ENCODE peak calls at places on chromosomes 3 and 15, in five cellular contexts. T is left ventricle myocardium inferior, S is H1, K is stomach, Y is heart left ventricle. R is an unnamed sample. For H3K4me1 and H3K36me3, the result is how much of the 10 kb centered on the place peaks cover.

GRCh38 chr3:52435246-52436101 is 9.4 kb downstream of the SEMA3G start:
- DNase-seq in K (no peak), S (no peak), Y (peak), T (no peak), R (peak)

GRCh38 chr15:48520376-48521155 is 124.9 kb downstream of the FBN1 start:
- DNase-seq in S (peak), K (no peak), T (no peak), Y (no peak), R (no peak)

GRCh38 chr15:75640483-75641175 is 605 bp upstream of the IMP3 start:
- DNase-seq in K (no peak), T (peak), Y (peak), S (no peak), R (no peak)

GRCh38 chr3:53842436-53843194 is 3.6 kb downstream of the CHDH start:
- DNase-seq in K (peak), S (peak), Y (peak), T (no peak), R (no peak)

GRCh38 chr15:73362900-73363299 is 5.9 kb downstream of the HCN4 start:
- DNase-seq in K (no peak), S (no peak), T (no peak), Y (no peak), R (no peak)

GRCh38 chr3:139117136-139117675 is 72.5 kb upstream of the PRR23C start:
- DNase-seq in T (no peak), K (no peak), S (peak), Y (no peak), R (no peak)

GRCh38 chr3:181210275-181210674 is 220.7 kb upstream of the DNAJC19 start:
- DNase-seq in K (no peak), Y (no peak), T (no peak), S (no peak), R (no peak)

GRCh38 chr15:39777497-39777896 is 5.1 kb downstream of the FSIP1 start:
- DNase-seq in Y (no peak), K (no peak), S (no peak), T (no peak), R (no peak)

GRCh38 chr3:197398301-197398878 is 100.0 kb upstream of the DLG1 start:
- DNase-seq in T (no peak), S (no peak), Y (no peak), K (no peak), R (peak)

GRCh38 chr3:188404701-188405100 is 250.7 kb downstream of the LPP start:
- DNase-seq in K (no peak), T (no peak), S (no peak), Y (no peak), R (no peak)

GRCh38 chr3:168914662-168915061 is 748.9 kb downstream of the MECOM start:
- DNase-seq in Y (no peak), K (no peak), T (no peak), S (no peak), R (no peak)

GRCh38 chr3:75737831-75738493 is 47.4 kb downstream of the ZNF717 start:
- DNase-seq in Y (no peak), T (no peak), S (no peak), K (no peak), R (no peak)

GRCh38 chr15:72197045-72197459 is 535 bp downstream of the GRAMD2A start:
- DNase-seq in T (no peak), S (peak), Y (no peak), K (no peak), R (no peak)

GRCh38 chr3:109977903-109978302 is 640.6 kb upstream of the DPPA4 start:
- DNase-seq in Y (no peak), T (no peak), S (no peak), K (no peak), R (no peak)

GRCh38 chr15:69140306-69140705 is 20.1 kb upstream of the GLCE start:
- DNase-seq in Y (no peak), K (no peak), T (no peak), S (no peak), R (no peak)

GRCh38 chr15:71082803-71083202 is 32.5 kb upstream of the THSD4 start:
- DNase-seq in K (no peak), Y (peak), T (peak), S (no peak), R (peak)

GRCh38 chr3:79910337-79910736 is 142.5 kb upstream of the ROBO1 start:
- DNase-seq in Y (no peak), K (no peak), S (no peak), T (no peak), R (no peak)

GRCh38 chr3:13141991-13142412 is 68.8 kb upstream of the IQSEC1 start:
- DNase-seq in Y (peak), T (no peak), S (peak), K (no peak), R (peak)

GRCh38 chr3:177085784-177086183 is 111.5 kb downstream of the TBL1XR1 start:
- DNase-seq in T (no peak), S (no peak), Y (no peak), K (no peak), R (no peak)

GRCh38 chr3:11661052-11661656 is 17.4 kb upstream of the VGLL4 start:
- DNase-seq in K (no peak), Y (no peak), T (no peak), S (no peak), R (no peak)

GRCh38 chr15:64751464-64751863 is 23.9 kb downstream of the RBPMS2 start:
- DNase-seq in K (no peak), S (no peak), Y (no peak), T (no peak), R (no peak)
- H3K4me1 ChIP-seq in K (under half), S (under half), Y (under half), T (half or more), R (under half)

GRCh38 chr15:81168680-81169079 is 28.0 kb upstream of the IL16 start:
- DNase-seq in K (no peak), S (no peak), Y (no peak), T (no peak), R (no peak)

GRCh38 chr15:81166949-81167816 is 29.5 kb upstream of the IL16 start:
- DNase-seq in K (no peak), T (no peak), Y (no peak), S (no peak), R (no peak)

GRCh38 chr15:81171286-81171685 is 25.4 kb upstream of the IL16 start:
- DNase-seq in T (no peak), S (no peak), Y (no peak), K (no peak), R (no peak)

GRCh38 chr15:81174125-81174524 is 22.6 kb upstream of the IL16 start:
- DNase-seq in T (peak), S (no peak), Y (peak), K (no peak), R (no peak)

DNA sequence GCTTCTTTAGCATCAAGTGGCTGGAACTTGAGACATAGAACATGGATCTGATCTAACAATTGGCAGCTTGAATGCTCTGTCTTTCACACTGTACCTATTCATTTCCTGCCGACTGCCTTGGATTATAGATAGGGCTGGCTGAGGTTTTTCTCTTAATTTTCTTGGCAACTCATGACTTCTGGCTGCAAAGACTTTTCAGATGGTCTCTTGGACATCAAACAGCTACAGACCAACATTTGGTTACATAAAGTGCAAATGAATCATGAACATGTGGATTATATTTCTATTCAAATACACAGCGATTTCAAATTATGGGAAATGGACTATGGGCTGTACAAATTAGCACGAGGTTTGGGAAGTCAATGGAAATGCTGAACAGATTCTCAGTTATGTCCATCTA is 26.2 kb upstream of the IL16 start:
- DNase-seq in T (no peak), S (no peak), K (no peak), Y (no peak), R (no peak)
- H3K36me3 ChIP-seq in T (under half), S (under half), K (under half), Y (under half), R (under half)

DNA sequence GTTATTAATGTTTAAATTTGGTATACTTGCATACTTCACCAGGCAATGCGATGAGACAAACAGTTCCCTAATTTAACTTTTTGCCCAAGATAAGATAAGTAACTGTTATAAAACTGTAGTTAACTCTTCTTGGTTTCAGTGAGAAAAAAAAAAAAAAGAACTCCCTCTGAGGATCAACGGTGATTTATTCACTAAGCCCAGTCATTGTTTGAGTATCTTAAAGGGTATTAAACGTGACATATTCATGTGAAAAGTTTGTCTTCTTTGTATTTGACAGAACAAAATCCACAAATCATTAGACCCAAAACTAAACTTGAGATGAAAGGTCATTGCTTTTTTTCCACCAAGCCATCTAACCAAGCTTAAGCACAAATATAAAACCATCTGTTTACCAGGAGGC is 92.4 kb upstream of the RAP2B start:
- DNase-seq in T (no peak), K (no peak), Y (no peak), S (no peak), R (no peak)
- H3K27ac ChIP-seq in T (no peak), K (no peak), Y (no peak), S (no peak), R (no peak)

GRCh38 chr3:172106037-172106559 is 66.7 kb downstream of the FNDC3B start:
- DNase-seq in S (no peak), T (no peak), Y (no peak), K (no peak), R (no peak)

GRCh38 chr3:172110127-172110779 is 70.9 kb downstream of the FNDC3B start:
- DNase-seq in S (no peak), T (no peak), K (no peak), Y (no peak), R (no peak)

GRCh38 chr3:172104471-172105072 is 65.2 kb downstream of the FNDC3B start:
- DNase-seq in Y (no peak), T (no peak), S (no peak), K (no peak), R (no peak)

GRCh38 chr3:172106989-172107388 is 67.6 kb downstream of the FNDC3B start:
- DNase-seq in S (no peak), T (no peak), Y (peak), K (peak), R (peak)

DNA sequence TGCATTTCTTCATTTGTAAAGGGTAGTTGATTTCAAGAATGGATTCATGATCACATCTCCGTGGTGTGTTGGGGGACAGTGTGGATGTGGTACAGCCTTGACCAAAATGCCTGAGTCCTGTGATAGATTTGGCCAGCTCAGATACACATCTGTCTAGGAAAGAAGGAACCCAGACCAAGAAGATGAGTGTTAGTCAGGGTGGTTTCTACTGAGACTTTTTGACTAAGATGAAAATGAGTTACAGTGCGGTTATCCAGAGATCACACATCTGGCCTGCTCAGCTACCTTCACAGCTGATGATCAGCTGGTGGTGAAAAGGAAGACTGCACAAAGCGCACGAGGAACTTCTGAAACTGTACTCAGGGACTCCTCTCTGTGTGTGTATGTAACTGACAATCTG is 68.0 kb downstream of the FNDC3B start:
- DNase-seq in Y (no peak), T (no peak), K (no peak), S (no peak), R (no peak)
- H3K4me1 ChIP-seq in Y (under half), T (half or more), K (under half), S (under half), R (under half)

DNA sequence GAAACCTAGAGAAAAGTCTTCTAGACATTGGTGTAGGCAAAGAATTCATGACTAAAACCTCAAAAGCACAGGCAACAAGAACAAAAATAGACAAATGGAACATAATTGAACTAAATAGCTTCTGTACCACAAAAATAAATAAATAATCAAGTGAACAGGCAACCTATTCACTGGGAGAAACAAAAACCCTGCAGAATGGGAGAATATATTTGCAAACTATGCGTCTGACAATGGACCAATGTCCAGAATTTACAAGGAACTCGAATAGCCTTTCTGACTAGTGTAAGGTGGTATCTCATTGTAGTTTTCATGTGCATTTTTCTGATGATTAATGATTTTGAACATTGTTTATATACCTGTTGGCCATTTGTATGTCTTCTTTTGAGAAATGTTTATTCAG is 37.0 kb upstream of the GCSAM start:
- DNase-seq in T (no peak), S (no peak), Y (no peak), K (no peak), R (no peak)
- H3K36me3 ChIP-seq in T (under half), S (under half), Y (under half), K (under half), R (under half)

GRCh38 chr3:194688207-194688711 is 2.6 kb downstream of the FAM43A start:
- DNase-seq in T (peak), S (no peak), Y (peak), K (peak), R (no peak)

GRCh38 chr3:194690501-194691372 is 5.1 kb downstream of the FAM43A start:
- DNase-seq in Y (peak), K (peak), S (no peak), T (no peak), R (no peak)

GRCh38 chr3:194689493-194689901 is 3.8 kb downstream of the FAM43A start:
- DNase-seq in T (peak), Y (peak), K (peak), S (no peak), R (no peak)

GRCh38 chr3:194688946-194689345 is 3.3 kb downstream of the FAM43A start:
- DNase-seq in S (no peak), K (peak), Y (no peak), T (no peak), R (no peak)

GRCh38 chr3:194691481-194692281 is 6.0 kb downstream of the FAM43A start:
- DNase-seq in Y (no peak), T (no peak), S (no peak), K (peak), R (no peak)
- H3K27ac ChIP-seq in Y (no peak), T (peak), S (no peak), K (no peak), R (no peak)

GRCh38 chr3:37148208-37148607 is 26.2 kb downstream of the LRRFIP2 start:
- DNase-seq in Y (no peak), K (no peak), T (no peak), S (no peak), R (no peak)

GRCh38 chr3:37145607-37146006 is 28.8 kb downstream of the LRRFIP2 start:
- DNase-seq in S (no peak), T (no peak), K (no peak), Y (no peak), R (no peak)

GRCh38 chr3:37149246-37149645 is 25.1 kb downstream of the LRRFIP2 start:
- DNase-seq in Y (no peak), S (no peak), T (no peak), K (no peak), R (no peak)

GRCh38 chr3:37144806-37145205 is 29.6 kb downstream of the LRRFIP2 start:
- DNase-seq in T (no peak), S (no peak), K (no peak), Y (no peak), R (no peak)

DNA sequence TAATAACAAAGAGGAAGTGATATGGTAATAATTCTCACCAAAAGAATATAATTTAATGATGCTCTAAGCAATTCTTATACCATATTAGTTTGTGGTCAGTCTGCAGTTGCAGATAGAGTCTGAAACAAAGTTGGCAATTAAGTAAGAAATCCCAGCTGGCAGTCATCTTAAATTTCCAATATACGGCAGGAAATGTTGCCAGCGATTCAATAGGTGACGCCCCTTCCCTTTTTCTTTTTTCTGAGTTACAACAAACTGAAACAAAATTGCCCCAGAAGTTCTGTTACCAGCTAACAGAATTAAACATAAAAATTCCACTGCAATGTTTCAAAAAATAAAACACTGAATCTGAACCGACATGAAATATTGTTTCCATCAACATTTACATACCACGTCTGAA is 26.7 kb downstream of the LRRFIP2 start:
- DNase-seq in K (no peak), Y (no peak), S (no peak), T (no peak), R (no peak)
- H3K4me1 ChIP-seq in K (under half), Y (under half), S (under half), T (half or more), R (under half)

R was measured in aorta.